ENCODE peak calls at places on chromosomes 13 and 19, in nine cellular contexts. E is stimulated activated CD8-positive, alpha-beta memory T cell treated with anti-CD3 and anti-CD28 coated beads, Interleukin-15, amount 100 ng/mL, for 4 hours; P is fibroblast of lung; D is Peyer's patch; B is SW480; Y is activated naive CD4-positive, alpha-beta T cell treated with anti-CD3 and anti-CD28 coated beads for 36 hours; V is CD4-positive, alpha-beta T cell; K is spleen; S is GM13977. W is an unnamed sample.

GRCh38 chr13:42107006-42107405 is 58.6 kb downstream of the DGKH start:
- DNase-seq in Y (no peak), B (no peak), E (no peak), D (no peak), K (no peak), S (no peak), V (no peak), P (peak; percentile 8), W (no peak)

GRCh38 chr13:44576396-44577235 is 486 bp upstream of the TSC22D1 start:
- DNase-seq in K (no peak), P (no peak), S (peak; percentile 57), D (no peak), V (peak; percentile 13), Y (peak; percentile 17), B (peak; percentile 5), E (peak; percentile 15), W (no peak)

GRCh38 chr13:97269603-97270002 is 47.5 kb downstream of the MBNL2 start:
- DNase-seq in E (no peak), B (no peak), V (no peak), K (no peak), P (no peak), Y (no peak), S (no peak), D (no peak), W (no peak)

GRCh38 chr13:87147076-87147475 is 524.1 kb upstream of the SLITRK5 start:
- DNase-seq in P (peak; percentile 67), Y (no peak), B (no peak), S (no peak), V (no peak), K (no peak), E (no peak), D (no peak), W (no peak)

GRCh38 chr19:55377356-55378131 is 918 bp downstream of the TMEM190 start:
- DNase-seq in V (no peak), B (no peak), P (no peak), Y (no peak), K (no peak), D (no peak), S (no peak), E (no peak), W (no peak)

GRCh38 chr19:58382997-58383603 is 2.3 kb upstream of the ZNF837 start:
- DNase-seq in P (no peak), Y (no peak), B (no peak), S (no peak), D (peak; percentile 43), K (peak; percentile 66), V (no peak), E (no peak), W (no peak)

GRCh38 chr13:34371108-34371507 is 553.2 kb downstream of the RFC3 start:
- DNase-seq in S (no peak), Y (no peak), V (no peak), P (no peak), D (no peak), E (no peak), B (no peak), K (no peak), W (no peak)

GRCh38 chr13:20997301-20998061 is 63.9 kb downstream of the LATS2 start:
- DNase-seq in B (no peak), S (no peak), E (no peak), V (no peak), Y (no peak), D (no peak), P (peak; percentile 99), K (no peak), W (no peak)

GRCh38 chr13:59638404-59638803 is 525.3 kb downstream of the DIAPH3 start:
- DNase-seq in D (no peak), P (no peak), S (no peak), V (no peak), B (no peak), Y (no peak), K (no peak), E (no peak), W (no peak)

GRCh38 chr19:18879579-18880373 is 16.2 kb downstream of the CERS1 start:
- DNase-seq in B (peak; percentile 77), E (no peak), S (no peak), V (no peak), Y (peak; percentile 35), P (no peak), K (peak; percentile 69), D (peak; percentile 80), W (peak; percentile 87)

GRCh38 chr19:11064831-11065303 is 24.4 kb upstream of the LDLR start:
- DNase-seq in V (no peak), P (peak; percentile 29), S (no peak), Y (no peak), E (no peak), K (no peak), B (no peak), D (no peak), W (no peak)

GRCh38 chr13:58463841-58464240 is 832.3 kb downstream of the PCDH17 start:
- DNase-seq in D (no peak), V (no peak), P (no peak), K (no peak), B (no peak), E (no peak), S (no peak), Y (no peak), W (no peak)

GRCh38 chr19:7534531-7534980 is 961 bp upstream of the PNPLA6 start:
- DNase-seq in P (peak; percentile 88), V (no peak), D (peak; percentile 70), B (peak; percentile 67), K (no peak), Y (peak; percentile 54), E (no peak), S (peak; percentile 79), W (peak; percentile 68)

GRCh38 chr13:43720780-43721397 is 65.9 kb downstream of the ENOX1 start:
- DNase-seq in K (no peak), D (no peak), E (no peak), B (no peak), Y (no peak), P (no peak), V (no peak), S (no peak), W (no peak)

GRCh38 chr19:29761575-29762225 is 46.6 kb upstream of the C19orf12 start:
- DNase-seq in K (no peak), D (no peak), S (no peak), E (no peak), V (no peak), P (no peak), Y (no peak), B (no peak), W (peak; percentile 29)

W was measured in colonic mucosa.